ENCODE peak calls at places on chromosomes 13 and 19, in five cellular contexts. One of them, this sample, is unnamed.
A peak's percentile ranks its signal among the peaks of the same experiment; 100 is the strongest.

GRCh38 chr13:59112375-59112774 is 1051.4 kb downstream of the DIAPH3 start:
- DNase-seq in A549: peak; percentile 1
- DNase-seq in GM12878: no peak
- DNase-seq in HepG2: no peak
- DNase-seq in K562: no peak
- DNase-seq in this sample: peak; percentile 71

GRCh38 chr13:50580684-50581305 is 262.7 kb downstream of the DLEU7 start:
- DNase-seq in HepG2: no peak
- DNase-seq in A549: no peak
- DNase-seq in GM12878: no peak
- DNase-seq in K562: no peak
- DNase-seq in this sample: peak; percentile 38

GRCh38 chr19:5837768-5838364 is 1.6 kb downstream of the FUT6 start:
- DNase-seq in GM12878: no peak
- DNase-seq in A549: no peak
- DNase-seq in K562: no peak
- DNase-seq in HepG2: no peak
- DNase-seq in this sample: no peak

GRCh38 chr13:108947551-108948030 is 318.2 kb downstream of the MYO16 start:
- DNase-seq in HepG2: no peak
- DNase-seq in GM12878: no peak
- DNase-seq in K562: no peak
- DNase-seq in A549: no peak
- DNase-seq in this sample: no peak

GRCh38 chr13:99227909-99228688 is 27.4 kb downstream of the UBAC2 start:
- DNase-seq in A549: no peak
- DNase-seq in K562: no peak
- DNase-seq in HepG2: no peak
- DNase-seq in GM12878: no peak
- DNase-seq in this sample: no peak

GRCh38 chr13:41916173-41916954 is 44.5 kb downstream of the VWA8 start:
- DNase-seq in HepG2: no peak
- DNase-seq in GM12878: peak; percentile 89
- DNase-seq in K562: no peak
- DNase-seq in A549: no peak
- DNase-seq in this sample: peak; percentile 86

GRCh38 chr19:1274081-1274851 is 1.1 kb upstream of the FAM174C start:
- DNase-seq in GM12878: no peak
- DNase-seq in K562: no peak
- DNase-seq in A549: no peak
- DNase-seq in HepG2: no peak
- DNase-seq in this sample: no peak

GRCh38 chr19:4183967-4184717 is 1.7 kb downstream of the ANKRD24 start:
- DNase-seq in K562: no peak
- DNase-seq in GM12878: no peak
- DNase-seq in HepG2: no peak
- DNase-seq in A549: no peak
- DNase-seq in this sample: no peak

GRCh38 chr19:370641-371330 is 26.2 kb upstream of the MIER2 start:
- DNase-seq in A549: no peak
- DNase-seq in K562: no peak
- DNase-seq in HepG2: no peak
- DNase-seq in GM12878: no peak
- DNase-seq in this sample: no peak

GRCh38 chr13:111337206-111337605 is 16.8 kb downstream of the TEX29 start:
- DNase-seq in HepG2: no peak
- DNase-seq in GM12878: no peak
- DNase-seq in A549: no peak
- DNase-seq in K562: no peak
- DNase-seq in this sample: no peak

GRCh38 chr19:51121257-51121656 is 3.4 kb upstream of the SIGLEC9 start:
- DNase-seq in HepG2: no peak
- DNase-seq in K562: no peak
- DNase-seq in GM12878: no peak
- DNase-seq in A549: no peak
- DNase-seq in this sample: no peak

GRCh38 chr13:113785051-113786010 is 26.3 kb downstream of the TMEM255B start:
- DNase-seq in A549: no peak
- DNase-seq in GM12878: no peak
- DNase-seq in K562: no peak
- DNase-seq in HepG2: no peak
- DNase-seq in this sample: peak; percentile 80

GRCh38 chr13:89688908-89689307 is 1658.6 kb upstream of the MIR17HG start:
- DNase-seq in GM12878: no peak
- DNase-seq in K562: no peak
- DNase-seq in HepG2: no peak
- DNase-seq in A549: no peak
- DNase-seq in this sample: no peak

GRCh38 chr19:34350161-34350561 is 14.8 kb upstream of the GPI start:
- DNase-seq in HepG2: no peak
- DNase-seq in A549: no peak
- DNase-seq in GM12878: no peak
- DNase-seq in K562: no peak
- DNase-seq in this sample: no peak

GRCh38 chr19:43983912-43984686 is at the start of gene ZNF155:
- DNase-seq in A549: peak; percentile 98
- DNase-seq in HepG2: peak; percentile 87
- DNase-seq in K562: peak; percentile 63
- DNase-seq in GM12878: peak; percentile 81
- DNase-seq in this sample: peak; percentile 95

GRCh38 chr19:30069535-30070197 is 127.6 kb downstream of the URI1 start:
- DNase-seq in HepG2: no peak
- DNase-seq in GM12878: no peak
- DNase-seq in K562: no peak
- DNase-seq in A549: no peak
- DNase-seq in this sample: no peak

GRCh38 chr13:99980201-99981114 is 1.1 kb upstream of the ZIC2 start:
- DNase-seq in HepG2: no peak
- DNase-seq in A549: peak; percentile 87
- DNase-seq in GM12878: no peak
- DNase-seq in K562: peak; percentile 87
- DNase-seq in this sample: peak; percentile 47

GRCh38 chr19:6227156-6227940 is 52.4 kb downstream of the MLLT1 start:
- DNase-seq in K562: no peak
- DNase-seq in GM12878: no peak
- DNase-seq in HepG2: no peak
- DNase-seq in A549: no peak
- DNase-seq in this sample: no peak

GRCh38 chr13:32036762-32037161 is 5.2 kb downstream of the FRY start:
- DNase-seq in GM12878: no peak
- DNase-seq in HepG2: no peak
- DNase-seq in A549: no peak
- DNase-seq in K562: no peak
- DNase-seq in this sample: no peak

DNA sequence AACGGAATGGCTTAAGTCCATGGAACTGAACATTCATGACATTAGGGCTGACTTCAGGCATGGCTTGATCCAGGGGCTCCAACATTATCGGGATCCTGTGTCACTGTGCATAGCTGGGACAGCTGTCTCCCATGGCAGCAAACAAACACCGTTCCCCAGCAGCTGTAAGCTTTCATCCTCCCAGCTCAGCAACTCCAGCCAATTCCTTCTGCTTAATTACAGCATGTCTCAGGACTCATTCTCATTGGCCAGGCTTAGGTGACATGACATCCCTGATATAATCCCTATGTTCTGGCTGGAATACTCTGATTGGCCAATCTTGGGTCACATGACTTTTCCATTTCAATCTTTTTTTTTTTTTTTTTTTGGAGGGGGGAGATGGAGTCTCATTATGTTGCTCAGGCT is 10.9 kb upstream of the TLE5 start:
- DNase-seq in K562: peak; percentile 87
- DNase-seq in GM12878: no peak
- DNase-seq in HepG2: peak; percentile 71
- DNase-seq in A549: peak; percentile 58
- DNase-seq in this sample: peak; percentile 48
- TF ChIP-seq MYC in K562: no peak
- TF ChIP-seq MYC in GM12878: no peak
- TF ChIP-seq MYC in HepG2: no peak
- TF ChIP-seq MYC in A549: no peak
- TF ChIP-seq MYC in this sample: no peak

GRCh38 chr13:97275265-97275664 is 53.1 kb downstream of the MBNL2 start:
- DNase-seq in K562: no peak
- DNase-seq in HepG2: peak; percentile 57
- DNase-seq in A549: peak; percentile 50
- DNase-seq in GM12878: no peak
- DNase-seq in this sample: peak; percentile 93

GRCh38 chr13:97273341-97273831 is 51.3 kb downstream of the MBNL2 start:
- DNase-seq in A549: no peak
- DNase-seq in K562: no peak
- DNase-seq in GM12878: no peak
- DNase-seq in HepG2: no peak
- DNase-seq in this sample: no peak

GRCh38 chr13:97275775-97276501 is 53.8 kb downstream of the MBNL2 start:
- DNase-seq in HepG2: no peak
- DNase-seq in GM12878: no peak
- DNase-seq in K562: no peak
- DNase-seq in A549: no peak
- DNase-seq in this sample: no peak

GRCh38 chr13:97276862-97277269 is 54.7 kb downstream of the MBNL2 start:
- DNase-seq in HepG2: no peak
- DNase-seq in A549: no peak
- DNase-seq in GM12878: no peak
- DNase-seq in K562: no peak
- DNase-seq in this sample: no peak

DNA sequence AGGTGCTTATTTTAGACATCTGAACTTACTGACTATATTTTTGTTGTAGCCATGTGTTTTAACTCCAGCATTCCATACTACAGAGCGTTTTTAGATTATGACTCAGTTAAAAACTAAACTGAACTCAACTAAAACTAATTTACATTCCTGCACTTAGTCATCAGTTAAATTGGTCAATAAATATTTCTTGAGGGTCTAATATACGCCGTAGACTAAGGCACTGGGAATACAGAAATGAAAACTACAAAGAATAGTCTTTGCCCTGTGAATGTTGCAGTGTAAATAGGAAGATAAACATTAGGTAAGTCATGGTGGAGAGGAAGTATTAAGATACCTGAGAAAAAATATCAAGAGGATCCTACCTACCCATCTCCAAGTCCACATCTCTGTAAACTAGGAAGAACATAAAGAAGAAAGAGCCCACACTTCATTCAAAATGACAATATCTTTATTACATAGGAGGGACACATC is 52.7 kb downstream of the MBNL2 start:
- DNase-seq in A549: peak; percentile 44
- DNase-seq in HepG2: peak; percentile 93
- DNase-seq in GM12878: no peak
- DNase-seq in K562: no peak
- DNase-seq in this sample: peak; percentile 67
- H3K4me1 ChIP-seq in A549: peaks cover 69% of the 10 kb centered on the region
- H3K4me1 ChIP-seq in HepG2: peaks cover 94% of the 10 kb centered on the region
- H3K4me1 ChIP-seq in GM12878: peaks cover 17% of the 10 kb centered on the region
- H3K4me1 ChIP-seq in K562: no peaks in the 10 kb centered on the region
- H3K4me1 ChIP-seq in this sample: peaks cover 71% of the 10 kb centered on the region

GRCh38 chr13:73913043-73913740 is 221.0 kb downstream of the KLF12 start:
- DNase-seq in A549: no peak
- DNase-seq in HepG2: no peak
- DNase-seq in GM12878: no peak
- DNase-seq in K562: no peak
- DNase-seq in this sample: peak; percentile 27
- TF ChIP-seq MYC in A549: no peak
- TF ChIP-seq MYC in HepG2: no peak
- TF ChIP-seq MYC in GM12878: no peak
- TF ChIP-seq MYC in K562: no peak
- TF ChIP-seq MYC in this sample: no peak

DNA sequence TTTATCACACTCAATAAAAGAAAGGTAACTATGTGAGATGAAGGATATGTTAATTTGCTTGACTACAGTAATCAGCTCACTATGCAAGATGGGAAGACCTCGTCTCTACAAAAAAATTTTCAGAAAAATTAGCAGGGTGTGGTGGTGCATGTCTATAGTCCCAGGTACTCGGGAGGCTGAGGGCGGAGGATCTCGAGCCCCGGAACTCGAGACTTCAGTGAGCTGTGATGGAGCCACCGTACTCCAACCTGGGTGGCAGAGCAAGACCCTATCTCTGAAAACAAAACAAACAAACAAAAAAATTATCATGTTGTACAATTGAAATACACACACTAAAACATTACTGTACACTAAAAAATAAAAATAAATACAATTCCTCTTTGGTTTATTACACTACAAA is 376.7 kb upstream of the KLHL1 start:
- DNase-seq in GM12878: no peak
- DNase-seq in A549: no peak
- DNase-seq in K562: no peak
- DNase-seq in HepG2: no peak
- DNase-seq in this sample: no peak
- H3K4me1 ChIP-seq in GM12878: no peaks in the 10 kb centered on the region
- H3K4me1 ChIP-seq in A549: no peaks in the 10 kb centered on the region
- H3K4me1 ChIP-seq in K562: no peaks in the 10 kb centered on the region
- H3K4me1 ChIP-seq in HepG2: no peaks in the 10 kb centered on the region
- H3K4me1 ChIP-seq in this sample: no peaks in the 10 kb centered on the region

DNA sequence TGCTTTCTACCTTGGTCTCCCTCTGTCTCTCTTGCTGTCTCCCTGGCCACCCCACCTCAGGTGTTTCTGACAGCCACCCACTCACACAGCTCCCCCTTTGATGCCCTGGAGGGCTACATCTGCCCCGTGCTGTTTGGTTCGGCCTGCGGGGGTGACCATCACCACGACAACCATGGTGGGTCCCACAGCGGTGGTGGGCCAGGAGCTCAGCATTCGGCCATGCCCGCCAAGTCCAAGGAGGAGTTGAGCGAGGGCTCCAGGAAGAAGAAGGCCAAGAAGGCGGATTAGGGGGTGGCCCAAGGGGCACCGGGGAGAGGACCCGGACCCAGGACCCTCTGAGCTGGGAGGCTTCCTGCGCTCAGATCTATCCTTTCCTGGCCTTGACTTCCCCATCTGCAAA is 27.1 kb downstream of the TMEM38A start:
- DNase-seq in GM12878: no peak
- DNase-seq in A549: no peak
- DNase-seq in HepG2: no peak
- DNase-seq in K562: no peak
- DNase-seq in this sample: no peak
- TF ChIP-seq MYC in GM12878: no peak
- TF ChIP-seq MYC in A549: no peak
- TF ChIP-seq MYC in HepG2: no peak
- TF ChIP-seq MYC in K562: no peak
- TF ChIP-seq MYC in this sample: no peak

This sample was measured in endothelial cell of umbilical vein.